ENCODE peak calls at places on chromosomes 7 and 10, in four cellular contexts. D is retina, C is NCI-H2029, O is HT1080. T is an unnamed sample.

GRCh38 chr7:148914208-148914777 is 30.2 kb upstream of the EZH2 start:
- DNase-seq in D (no peak), C (no peak), O (peak; percentile 80), T (no peak)

GRCh38 chr7:158077441-158077840 is 510.2 kb downstream of the PTPRN2 start:
- DNase-seq in D (peak; percentile 34), C (no peak), O (no peak), T (no peak)

GRCh38 chr7:158885624-158886023 is 29.3 kb downstream of the DYNC2I1 start:
- DNase-seq in D (no peak), C (no peak), O (no peak), T (no peak)

GRCh38 chr7:157791261-157791660 is 454.5 kb downstream of the DNAJB6 start:
- DNase-seq in D (no peak), C (no peak), O (no peak), T (no peak)

GRCh38 chr7:22782616-22783232 is 39.9 kb downstream of the TOMM7 start:
- DNase-seq in D (peak; percentile 16), C (peak; percentile 25), O (peak; percentile 36), T (peak; percentile 11)

GRCh38 chr7:116802784-116803183 is 59.6 kb upstream of the CAPZA2 start:
- DNase-seq in D (no peak), C (no peak), O (peak; percentile 34), T (peak; percentile 25)

GRCh38 chr10:58873161-58873560 is 303.3 kb upstream of the PHYHIPL start:
- DNase-seq in D (no peak), C (no peak), O (no peak), T (no peak)

GRCh38 chr10:51910189-51910588 is 210.8 kb upstream of the CSTF2T start:
- DNase-seq in D (no peak), C (no peak), O (no peak), T (no peak)

GRCh38 chr10:88411772-88412349 is 171.3 kb downstream of the RNLS start:
- DNase-seq in D (no peak), C (no peak), O (no peak), T (no peak)

GRCh38 chr10:98815039-98815660 is 368.4 kb upstream of the HPS1 start:
- DNase-seq in D (no peak), C (no peak), O (no peak), T (no peak)

GRCh38 chr7:134742688-134743350 is 36.6 kb upstream of the CALD1 start:
- DNase-seq in D (no peak), C (no peak), O (no peak), T (no peak)

GRCh38 chr7:73678862-73679261 is 4.4 kb downstream of the DNAJC30 start:
- DNase-seq in D (no peak), C (peak; percentile 45), O (no peak), T (no peak)

GRCh38 chr10:57141708-57142107 is 780.6 kb upstream of the ZWINT start:
- DNase-seq in D (no peak), C (no peak), O (no peak), T (no peak)

GRCh38 chr10:1019362-1019761 is 6.3 kb downstream of the IDI2 start:
- DNase-seq in D (no peak), C (no peak), O (no peak), T (no peak)

GRCh38 chr7:88818552-88818951 is 23.0 kb upstream of the TEX47 start:
- DNase-seq in D (no peak), C (no peak), O (no peak), T (no peak)

GRCh38 chr10:17578603-17579002 is 38.6 kb downstream of the HACD1 start:
- DNase-seq in D (no peak), C (no peak), O (no peak), T (no peak)

GRCh38 chr7:98613601-98614425 is 3.3 kb upstream of the NPTX2 start:
- DNase-seq in D (peak; percentile 48), C (no peak), O (no peak), T (no peak)

GRCh38 chr10:81873932-81874816 is 820 bp upstream of the NRG3 start:
- DNase-seq in D (peak; percentile 93), C (no peak), O (no peak), T (no peak)

GRCh38 chr7:100049441-100050291 is at the start of gene ZSCAN21:
- DNase-seq in D (peak; percentile 95), C (peak; percentile 54), O (peak; percentile 70), T (peak; percentile 66)

GRCh38 chr7:81688622-81689411 is 81.0 kb downstream of the HGF start:
- DNase-seq in D (no peak), C (no peak), O (no peak), T (no peak)

GRCh38 chr10:30068482-30069223 is 9.3 kb upstream of the JCAD start:
- DNase-seq in D (no peak), C (no peak), O (no peak), T (no peak)

GRCh38 chr7:79590571-79591274 is 137.3 kb upstream of the MAGI2 start:
- DNase-seq in D (no peak), C (no peak), O (no peak), T (no peak)

GRCh38 chr10:107043461-107043860 is 121.0 kb downstream of the SORCS1 start:
- DNase-seq in D (no peak), C (no peak), O (no peak), T (no peak)

GRCh38 chr7:1365846-1366245 is 93.4 kb downstream of the MICALL2 start:
- DNase-seq in D (no peak), C (no peak), O (no peak), T (no peak)

GRCh38 chr7:48045205-48045765 is 9.9 kb downstream of the C7orf57 start:
- DNase-seq in D (no peak), C (no peak), O (no peak), T (no peak)

GRCh38 chr10:125169915-125170314 is 9.6 kb upstream of the CTBP2 start:
- DNase-seq in D (no peak), C (no peak), O (no peak), T (no peak)

GRCh38 chr10:75959912-75960311 is 528.5 kb downstream of the LRMDA start:
- DNase-seq in D (no peak), C (no peak), O (no peak), T (no peak)

GRCh38 chr10:36730316-36730715 is 395.1 kb upstream of the ANKRD30A start:
- DNase-seq in D (no peak), C (no peak), O (no peak), T (no peak)

GRCh38 chr10:46255696-46256355 is 31.0 kb upstream of the ANTXRL start:
- DNase-seq in D (no peak), C (no peak), O (peak; percentile 43), T (peak; percentile 23)

GRCh38 chr10:77865585-77866324 is 60.8 kb downstream of the DLG5 start:
- DNase-seq in D (no peak), C (peak; percentile 54), O (no peak), T (peak; percentile 48)

GRCh38 chr10:131960631-131961046 is 21.1 kb downstream of the BNIP3 start:
- DNase-seq in D (no peak), C (no peak), O (no peak), T (no peak)

GRCh38 chr10:72637398-72637857 is 11.5 kb upstream of the MICU1 start:
- DNase-seq in D (no peak), C (no peak), O (peak; percentile 82), T (no peak)

GRCh38 chr7:20602306-20602705 is 13.2 kb upstream of the ABCB5 start:
- DNase-seq in D (no peak), C (no peak), O (no peak), T (no peak)

GRCh38 chr7:92988941-92989540 is 128.7 kb downstream of the SAMD9 start:
- DNase-seq in D (no peak), C (no peak), O (no peak), T (no peak)

GRCh38 chr10:29517352-29517923 is 117.3 kb downstream of the SVIL start:
- DNase-seq in D (no peak), C (no peak), O (peak; percentile 34), T (no peak)

GRCh38 chr10:90871279-90871760 is 454 bp upstream of the RPP30 start:
- DNase-seq in D (peak; percentile 80), C (peak; percentile 5), O (peak; percentile 85), T (no peak)

GRCh38 chr7:77727527-77727926 is 31.3 kb downstream of the RSBN1L start:
- DNase-seq in D (peak; percentile 10), C (peak; percentile 31), O (no peak), T (no peak)

GRCh38 chr10:13268841-13269240 is 31.0 kb downstream of the PHYH start:
- DNase-seq in D (no peak), C (no peak), O (no peak), T (no peak)

GRCh38 chr7:45217358-45217757 is 59.8 kb downstream of the RAMP3 start:
- DNase-seq in D (no peak), C (no peak), O (peak; percentile 27), T (no peak)

T was measured in DMS153.